ENCODE peak calls at places on chromosomes 1 and 21, in eight cellular contexts. C is IMR-90, B is heart left ventricle, T is body of pancreas, G is uterus, D is NB4, E is GM12891, Y is right lobe of liver. J is an unnamed sample.

GRCh38 chr1:244628719-244629299 is 24.1 kb upstream of the DESI2 start:
- DNase-seq in C (peak; percentile 4), B (no peak), E (no peak), T (no peak), Y (no peak), G (no peak), D (no peak), J (no peak)

GRCh38 chr1:13469343-13469742 is 44.5 kb downstream of the LRRC38 start:
- DNase-seq in E (peak; percentile 28), Y (no peak), C (no peak), T (no peak), B (no peak), D (peak; percentile 19), G (no peak), J (no peak)

GRCh38 chr21:41612674-41613250 is 104.8 kb upstream of the TMPRSS2 start:
- DNase-seq in T (peak; percentile 67), Y (no peak), D (peak; percentile 45), G (peak; percentile 77), C (peak; percentile 90), E (no peak), B (peak; percentile 72), J (peak; percentile 33)

GRCh38 chr1:92989936-92990582 is 28.8 kb upstream of the DIPK1A start:
- DNase-seq in Y (no peak), G (no peak), E (no peak), B (no peak), T (no peak), C (peak; percentile 63), D (no peak), J (no peak)

GRCh38 chr21:45270306-45270821 is 17.3 kb downstream of the POFUT2 start:
- DNase-seq in D (no peak), T (peak; percentile 7), E (no peak), G (no peak), B (no peak), Y (peak; percentile 52), C (no peak), J (no peak)

GRCh38 chr1:25065246-25066238 is 135.5 kb upstream of the RUNX3 start:
- DNase-seq in G (no peak), T (no peak), B (no peak), C (peak; percentile 27), Y (peak; percentile 50), E (no peak), D (no peak), J (no peak)

GRCh38 chr1:222071313-222071886 is 329.5 kb upstream of the DUSP10 start:
- DNase-seq in C (no peak), T (no peak), E (no peak), D (no peak), B (no peak), G (no peak), Y (no peak), J (no peak)

GRCh38 chr1:83495560-83495959 is 503.4 kb downstream of the TTLL7 start:
- DNase-seq in E (no peak), B (no peak), T (no peak), C (no peak), Y (no peak), G (no peak), D (no peak), J (no peak)

GRCh38 chr21:26532208-26532607 is 40.9 kb downstream of the CYYR1 start:
- DNase-seq in E (no peak), G (no peak), T (no peak), Y (no peak), B (no peak), C (no peak), D (no peak), J (no peak)

GRCh38 chr1:179175011-179175934 is 54.2 kb downstream of the ABL2 start:
- DNase-seq in C (peak; percentile 55), D (peak; percentile 60), Y (no peak), T (no peak), G (no peak), E (no peak), B (peak; percentile 43), J (peak; percentile 3)

GRCh38 chr1:11321656-11322491 is 48.9 kb downstream of the UBIAD1 start:
- DNase-seq in E (no peak), C (no peak), G (no peak), Y (no peak), D (no peak), T (no peak), B (no peak), J (no peak)

GRCh38 chr21:46091118-46091517 is 6.8 kb upstream of the COL6A2 start:
- DNase-seq in G (no peak), Y (no peak), T (no peak), B (no peak), C (no peak), D (no peak), E (no peak), J (no peak)

GRCh38 chr1:107965112-107965991 is at the start of gene VAV3:
- DNase-seq in G (peak; percentile 19), C (peak; percentile 10), E (peak; percentile 25), B (peak; percentile 81), T (peak; percentile 24), Y (peak; percentile 82), D (peak; percentile 89), J (peak; percentile 80)

GRCh38 chr21:46542588-46543092 is 62.2 kb downstream of the S100B start:
- DNase-seq in C (no peak), G (no peak), D (no peak), B (no peak), T (no peak), Y (no peak), E (no peak), J (no peak)

GRCh38 chr1:189678779-189679178 is 798.9 kb downstream of the BRINP3 start:
- DNase-seq in D (no peak), G (no peak), B (no peak), E (no peak), C (no peak), T (no peak), Y (no peak), J (no peak)

DNA sequence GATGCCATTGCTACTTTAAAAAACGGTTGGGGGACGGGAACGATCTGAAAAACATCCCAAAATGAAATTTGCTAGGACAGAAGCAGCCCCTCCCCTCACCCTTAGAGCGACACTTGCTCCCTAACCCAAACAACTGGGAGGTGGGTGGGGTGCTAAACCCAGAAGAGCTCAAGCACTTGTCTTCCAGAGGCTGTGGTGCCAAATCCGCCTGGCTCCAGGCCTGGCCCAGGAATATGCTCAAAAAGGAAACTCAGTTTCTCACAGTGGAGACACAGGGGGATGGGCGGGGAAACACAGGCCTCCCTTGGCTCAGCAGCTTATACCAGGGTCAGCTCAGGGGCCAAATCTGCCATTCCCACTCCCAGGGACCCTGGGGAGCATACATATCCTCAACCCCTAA is 658 bp upstream of the PBXIP1 start:
- DNase-seq in G (peak; percentile 46), C (no peak), T (no peak), D (no peak), E (no peak), Y (peak; percentile 59), B (peak; percentile 49), J (no peak)
- TF ChIP-seq POLR2A in G (no peak), C (no peak), T (no peak), D (no peak), E (no peak), Y (no peak), B (no peak), J (no peak)

GRCh38 chr1:201468844-201469644 is at the start of gene PHLDA3:
- DNase-seq in D (peak; percentile 72), E (peak; percentile 79), Y (peak; percentile 59), T (peak; percentile 73), B (peak; percentile 92), G (peak; percentile 96), C (peak; percentile 93), J (peak; percentile 62)
- TF ChIP-seq POLR2A in D (no peak), E (no peak), Y (peak; percentile 35), T (peak; percentile 77), B (no peak), G (peak; percentile 89), C (peak; percentile 95), J (peak; percentile 39)

GRCh38 chr1:114510235-114511047 is 562 bp downstream of the TRIM33 start:
- DNase-seq in E (peak; percentile 59), Y (peak; percentile 73), T (peak; percentile 52), B (peak; percentile 50), C (peak; percentile 30), D (peak; percentile 57), G (no peak), J (peak; percentile 91)

GRCh38 chr1:114509596-114510234 is 1.3 kb downstream of the TRIM33 start:
- DNase-seq in G (no peak), Y (no peak), E (no peak), C (no peak), T (no peak), D (no peak), B (no peak), J (peak; percentile 44)

GRCh38 chr1:114508386-114508898 is 2.6 kb downstream of the TRIM33 start:
- DNase-seq in T (no peak), B (no peak), E (no peak), Y (no peak), G (no peak), D (no peak), C (no peak), J (no peak)

GRCh38 chr1:114512595-114513280 is 1.7 kb upstream of the TRIM33 start:
- DNase-seq in E (no peak), B (no peak), T (no peak), D (peak; percentile 24), C (no peak), Y (no peak), G (no peak), J (peak; percentile 35)

DNA sequence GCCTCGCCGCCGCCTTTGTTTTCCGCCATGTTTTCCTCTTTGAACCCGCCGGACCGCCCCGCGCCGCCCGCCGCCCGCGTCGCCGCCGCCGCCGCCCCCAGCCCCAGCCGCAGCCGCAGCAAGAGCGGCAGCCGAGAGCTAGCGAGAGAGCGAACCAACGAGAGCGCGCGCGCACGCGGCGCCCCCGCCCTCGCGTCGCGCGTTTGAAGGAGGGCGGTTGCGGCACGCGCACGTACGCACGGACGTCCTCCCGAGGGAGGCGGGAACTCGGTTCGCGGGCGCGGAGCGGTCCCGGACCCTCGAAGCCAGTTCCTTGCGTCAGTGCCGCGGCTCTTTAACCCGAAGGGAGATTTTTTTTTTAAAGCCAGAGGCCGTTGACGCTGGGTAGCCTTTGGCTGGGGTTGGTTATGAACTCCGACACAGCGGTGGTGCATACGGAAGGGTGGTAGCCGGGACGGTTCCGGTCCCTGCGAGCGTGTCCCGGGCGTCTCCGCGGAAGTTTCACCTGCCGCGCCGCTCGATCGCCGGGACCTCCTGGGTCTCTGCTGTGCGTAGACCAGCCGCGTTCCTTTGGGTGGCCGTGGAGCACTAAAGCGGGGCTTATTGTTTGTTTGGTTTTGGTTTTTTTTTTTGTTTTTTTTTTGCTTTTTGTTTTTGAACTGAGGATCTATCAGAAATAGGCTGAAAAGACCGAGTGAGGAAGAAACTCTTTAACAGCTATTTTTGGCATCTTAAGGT is at the start of gene TRIM33:
- DNase-seq in Y (peak; percentile 95), C (peak; percentile 94), B (peak; percentile 94), E (peak; percentile 75), D (peak; percentile 96), T (peak; percentile 91), G (peak; percentile 91), J (peak; percentile 96)
- TF ChIP-seq POLR2A in Y (peak; percentile 79), C (peak; percentile 56), B (no peak), E (peak; percentile 88), D (peak; percentile 96), T (peak; percentile 73), G (peak; percentile 69), J (peak; percentile 93)

DNA sequence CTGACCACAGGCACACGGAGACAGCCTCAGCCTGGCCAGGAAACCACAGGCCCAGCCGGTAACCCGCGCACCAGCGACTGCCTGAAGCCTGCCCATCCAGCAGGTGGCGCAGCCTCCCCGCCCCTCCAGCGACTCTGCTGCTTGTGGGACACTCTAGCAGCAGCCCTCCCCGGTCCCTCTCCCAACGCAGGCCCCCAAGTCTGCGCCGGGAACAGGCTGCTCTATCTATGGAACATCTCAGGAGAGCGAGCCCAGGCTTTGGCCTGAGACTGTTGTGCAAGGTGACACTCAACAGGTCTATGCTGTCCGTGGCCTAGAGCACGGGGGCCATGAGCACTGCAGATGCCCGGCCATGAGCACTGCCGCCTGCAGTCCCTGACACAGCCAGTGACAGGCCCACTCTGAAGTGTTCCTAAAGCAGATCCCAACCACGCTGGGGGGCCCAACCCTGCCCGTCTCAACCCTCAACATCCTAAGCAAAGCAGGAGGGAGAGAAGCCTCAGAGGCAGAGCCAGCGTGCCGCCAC is 28.4 kb downstream of the WDR4 start:
- DNase-seq in E (peak; percentile 83), Y (peak; percentile 56), G (no peak), B (no peak), D (peak; percentile 63), T (no peak), C (no peak), J (peak; percentile 71)
- TF ChIP-seq POLR2A in E (no peak), Y (no peak), G (no peak), B (no peak), D (no peak), T (no peak), C (no peak), J (no peak)